ENCODE peak calls at places on chromosomes 13 and 19, in eight cellular contexts. V, I, C, D, G, L, A and T are unnamed samples.

GRCh38 chr13:27258637-27259377 is 7.4 kb downstream of the RPL21 start:
- DNase-seq in C (no peak), G (no peak), D (no peak), A (no peak), I (no peak), V (no peak), L (no peak), T (no peak)

GRCh38 chr19:556611-557382 is 12.9 kb downstream of the GZMM start:
- DNase-seq in L (no peak), D (no peak), G (no peak), A (no peak), V (no peak), C (no peak), I (no peak), T (no peak)

GRCh38 chr13:43686557-43686956 is 100.2 kb downstream of the ENOX1 start:
- DNase-seq in I (peak; percentile 64), G (no peak), A (no peak), C (no peak), V (peak; percentile 61), D (no peak), L (no peak), T (peak; percentile 95)

GRCh38 chr13:113637262-113638160 is 20.5 kb downstream of the ATP4B start:
- DNase-seq in I (peak; percentile 10), A (no peak), L (no peak), V (no peak), D (no peak), C (no peak), G (no peak), T (no peak)

GRCh38 chr13:106534844-106535551 is 464 bp downstream of the EFNB2 start:
- DNase-seq in D (no peak), V (peak; percentile 21), L (peak; percentile 36), I (peak; percentile 17), G (peak; percentile 35), C (no peak), A (no peak), T (peak; percentile 34)

GRCh38 chr19:51749979-51750378 is 1.7 kb downstream of the FPR1 start:
- DNase-seq in G (no peak), V (no peak), A (no peak), D (no peak), C (no peak), I (no peak), L (no peak), T (peak; percentile 30)

GRCh38 chr13:43822969-43823368 is 36.2 kb upstream of the ENOX1 start:
- DNase-seq in V (no peak), D (no peak), L (no peak), C (no peak), A (no peak), I (no peak), G (no peak), T (no peak)

GRCh38 chr13:76019421-76020044 is 383.4 kb downstream of the LMO7 start:
- DNase-seq in G (peak; percentile 88), L (peak; percentile 32), C (no peak), V (peak; percentile 37), D (no peak), A (no peak), I (peak; percentile 11), T (peak; percentile 4)

GRCh38 chr13:33375421-33375820 is 89.9 kb upstream of the STARD13 start:
- DNase-seq in D (no peak), L (no peak), A (no peak), I (no peak), V (no peak), G (no peak), C (no peak), T (no peak)

GRCh38 chr13:40672310-40673060 is 6.0 kb upstream of the FOXO1 start:
- DNase-seq in C (no peak), I (no peak), L (peak; percentile 52), V (peak; percentile 93), G (peak; percentile 72), A (no peak), D (no peak), T (peak; percentile 53)

GRCh38 chr13:27599096-27599495 is 21.2 kb downstream of the LNX2 start:
- DNase-seq in I (no peak), C (no peak), A (no peak), L (no peak), D (no peak), V (no peak), G (no peak), T (no peak)

GRCh38 chr13:29429496-29429895 is 166.0 kb downstream of the SLC7A1 start:
- DNase-seq in L (no peak), D (no peak), I (no peak), C (no peak), A (no peak), G (no peak), V (no peak), T (no peak)

GRCh38 chr13:34401741-34402140 is 540.3 kb upstream of the NBEA start:
- DNase-seq in I (no peak), D (no peak), L (no peak), G (no peak), C (no peak), V (no peak), A (no peak), T (no peak)

GRCh38 chr19:1728816-1729567 is 24.3 kb upstream of the ONECUT3 start:
- DNase-seq in I (no peak), G (no peak), D (no peak), C (no peak), A (no peak), V (no peak), L (no peak), T (no peak)

GRCh38 chr13:39417131-39417530 is 185.9 kb downstream of the LHFPL6 start:
- DNase-seq in C (no peak), L (peak; percentile 24), A (no peak), G (peak; percentile 77), V (no peak), D (no peak), I (no peak), T (peak; percentile 18)

GRCh38 chr13:27500806-27501534 is 50.6 kb upstream of the MTIF3 start:
- DNase-seq in D (no peak), L (no peak), I (no peak), V (no peak), C (no peak), G (no peak), A (no peak), T (no peak)

GRCh38 chr19:42846597-42846996 is 32.9 kb downstream of the PSG1 start:
- DNase-seq in V (no peak), G (no peak), I (no peak), L (no peak), C (no peak), D (no peak), A (no peak), T (peak; percentile 61)

GRCh38 chr19:8460516-8461298 is 15.9 kb downstream of the HNRNPM start:
- DNase-seq in L (no peak), V (no peak), G (no peak), A (no peak), I (no peak), D (no peak), C (no peak), T (no peak)

GRCh38 chr13:44365008-44365407 is 8.6 kb upstream of the SERP2 start:
- DNase-seq in L (no peak), A (no peak), I (no peak), V (peak; percentile 47), G (no peak), C (no peak), D (no peak), T (peak; percentile 70)

GRCh38 chr19:4742717-4743646 is 19.3 kb upstream of the DPP9 start:
- DNase-seq in A (no peak), G (peak; percentile 65), D (no peak), L (no peak), I (no peak), V (no peak), C (no peak), T (no peak)

GRCh38 chr19:23509686-23510450 is 114.6 kb upstream of the ZNF91 start:
- DNase-seq in L (no peak), V (no peak), G (no peak), D (no peak), C (no peak), I (no peak), A (no peak), T (peak; percentile 75)

GRCh38 chr13:98004107-98004506 is 50.6 kb downstream of the IPO5 start:
- DNase-seq in G (no peak), V (no peak), L (no peak), D (no peak), I (no peak), A (no peak), C (no peak), T (peak; percentile 52)

GRCh38 chr13:84606616-84607015 is 724.3 kb upstream of the SLITRK1 start:
- DNase-seq in D (no peak), I (no peak), L (no peak), G (no peak), V (no peak), C (no peak), A (no peak), T (no peak)

GRCh38 chr19:2905918-2906519 is 5.3 kb downstream of the ZNF57 start:
- DNase-seq in G (no peak), V (no peak), C (no peak), I (no peak), D (no peak), A (no peak), L (no peak), T (no peak)

GRCh38 chr13:113119166-113119821 is 3.3 kb upstream of the F10 start:
- DNase-seq in L (no peak), G (no peak), C (no peak), V (no peak), A (no peak), I (no peak), D (no peak), T (no peak)

GRCh38 chr13:60431108-60431700 is 34.2 kb downstream of the TDRD3 start:
- DNase-seq in G (peak; percentile 82), A (no peak), I (no peak), C (no peak), L (peak; percentile 28), D (peak; percentile 41), V (peak; percentile 69), T (peak; percentile 59)

GRCh38 chr13:44768233-44768632 is 192.1 kb upstream of the TSC22D1 start:
- DNase-seq in A (no peak), V (peak; percentile 52), C (no peak), G (no peak), D (peak; percentile 45), I (no peak), L (no peak), T (no peak)

GRCh38 chr19:5978606-5979552 is 939 bp upstream of the RANBP3 start:
- DNase-seq in A (no peak), L (no peak), I (no peak), C (no peak), G (no peak), D (no peak), V (no peak), T (no peak)

GRCh38 chr19:6577410-6578125 is 13.4 kb downstream of the CD70 start:
- DNase-seq in I (no peak), V (peak; percentile 12), A (no peak), D (no peak), L (no peak), G (no peak), C (no peak), T (no peak)

GRCh38 chr13:101218484-101218883 is 197.8 kb downstream of the NALCN start:
- DNase-seq in G (no peak), I (no peak), A (no peak), L (no peak), D (no peak), C (no peak), V (no peak), T (peak; percentile 23)

GRCh38 chr13:82330499-82330898 is 1551.8 kb downstream of the SLITRK1 start:
- DNase-seq in G (peak; percentile 65), I (no peak), C (no peak), V (peak; percentile 4), D (no peak), A (no peak), L (peak; percentile 32), T (peak; percentile 21)

GRCh38 chr19:18120127-18120526 is 22.5 kb downstream of the MAST3 start:
- DNase-seq in C (no peak), L (no peak), A (no peak), G (no peak), I (no peak), D (no peak), V (no peak), T (no peak)

GRCh38 chr19:6580313-6580712 is 10.6 kb downstream of the CD70 start:
- DNase-seq in I (no peak), C (no peak), V (peak; percentile 55), G (no peak), A (no peak), D (no peak), L (no peak), T (peak; percentile 85)

GRCh38 chr19:4058696-4059492 is 7.8 kb downstream of the ZBTB7A start:
- DNase-seq in D (no peak), V (no peak), C (no peak), A (no peak), G (peak; percentile 5), L (no peak), I (no peak), T (no peak)